ENCODE peak calls at places on chromosomes 4 and X, in seven cellular contexts. C is GM12878, Y is SK-N-SH, B is GM12891, T is K562, M is H1, G is HepG2. D is an unnamed sample.

GRCh38 chrX:149699761-149700160 is 12.1 kb upstream of the MAGEA11 start:
- DNase-seq in C (no peak), Y (no peak), B (no peak), T (no peak), M (no peak), G (no peak), D (no peak)

GRCh38 chr4:6908397-6909112 is 1.1 kb upstream of the TBC1D14 start:
- DNase-seq in C (no peak), Y (peak; percentile 58), B (no peak), T (no peak), M (no peak), G (no peak), D (no peak)

GRCh38 chr4:141352775-141353544 is 132.3 kb downstream of the ZNF330 start:
- DNase-seq in C (no peak), Y (no peak), B (no peak), T (no peak), M (no peak), G (no peak), D (no peak)

GRCh38 chr4:16505726-16506125 is 279.5 kb upstream of the TAPT1 start:
- DNase-seq in C (no peak), Y (peak; percentile 9), B (no peak), T (no peak), M (peak; percentile 55), G (no peak), D (no peak)

GRCh38 chrX:75067931-75068330 is 88.2 kb downstream of the ABCB7 start:
- DNase-seq in C (no peak), Y (no peak), B (no peak), T (no peak), M (no peak), G (no peak), D (no peak)

GRCh38 chr4:25767877-25768475 is 94.8 kb downstream of the SEL1L3 start:
- DNase-seq in C (no peak), Y (peak; percentile 73), B (peak; percentile 24), T (peak; percentile 48), M (no peak), G (peak; percentile 62), D (no peak)

GRCh38 chr4:181854142-181854541 is 389.1 kb upstream of the TENM3 start:
- DNase-seq in C (no peak), Y (peak; percentile 39), B (no peak), T (no peak), M (no peak), G (no peak), D (no peak)

GRCh38 chr4:149885896-149886295 is 70.3 kb upstream of the IQCM start:
- DNase-seq in C (no peak), Y (no peak), B (no peak), T (no peak), M (no peak), G (no peak), D (no peak)

GRCh38 chr4:136725286-136726081 is 806.8 kb downstream of the PCDH18 start:
- DNase-seq in C (no peak), Y (no peak), B (no peak), T (no peak), M (no peak), G (no peak), D (no peak)

GRCh38 chr4:168174308-168174707 is 82.0 kb downstream of the ANXA10 start:
- DNase-seq in C (no peak), Y (no peak), B (no peak), T (no peak), M (no peak), G (no peak), D (no peak)

GRCh38 chr4:116202524-116202923 is 882.9 kb downstream of the TRAM1L1 start:
- DNase-seq in C (no peak), Y (no peak), B (no peak), T (no peak), M (no peak), G (no peak), D (no peak)

GRCh38 chr4:173794662-173795061 is 264.6 kb upstream of the HAND2 start:
- DNase-seq in C (no peak), Y (no peak), B (no peak), T (no peak), M (no peak), G (no peak), D (no peak)
- TF ChIP-seq TAF1 in C (no peak), Y (no peak), B (no peak), T (no peak), M (no peak), G (no peak), D (no peak)

DNA sequence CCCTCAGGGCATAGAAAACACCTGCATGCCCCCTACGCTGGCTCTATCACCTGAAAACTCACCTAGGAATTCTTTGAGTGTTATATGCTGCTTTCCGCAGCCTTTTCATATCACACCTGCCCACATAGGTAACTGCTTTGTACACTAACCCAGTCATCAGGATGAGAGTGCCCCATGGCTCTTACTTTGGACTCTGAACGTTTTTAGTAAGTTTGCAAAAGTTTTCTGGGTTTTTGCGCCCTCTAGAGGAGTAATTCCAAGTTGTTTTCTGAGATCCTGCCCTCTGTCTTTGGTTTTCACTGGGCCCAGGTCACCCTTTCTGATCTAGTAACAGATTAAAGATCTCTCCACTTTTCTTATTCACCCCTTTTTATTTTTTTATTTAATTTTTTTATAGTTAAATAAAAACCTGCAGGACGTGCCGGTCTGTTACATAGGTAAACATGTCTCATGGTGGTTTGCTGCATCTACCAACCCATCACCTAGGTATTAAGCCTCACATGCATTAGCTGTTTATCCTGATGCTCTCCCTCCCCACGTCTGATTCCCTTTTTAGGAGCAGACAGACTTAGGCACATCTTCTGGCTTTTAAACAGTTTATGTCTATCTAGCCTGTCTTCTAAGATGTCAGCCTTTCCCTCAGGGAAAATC is 139.2 kb downstream of the NWD2 start:
- DNase-seq in C (no peak), Y (peak; percentile 9), B (no peak), T (peak; percentile 43), M (peak; percentile 52), G (peak; percentile 30), D (no peak)
- TF ChIP-seq TAF1 in C (no peak), Y (no peak), B (no peak), T (no peak), M (no peak), G (no peak), D (no peak)

GRCh38 chrX:40169193-40170086 is 71.7 kb upstream of the BCOR start:
- DNase-seq in C (no peak), Y (peak; percentile 83), B (no peak), T (peak; percentile 58), M (peak; percentile 73), G (peak; percentile 70), D (no peak)
- TF ChIP-seq TAF1 in C (no peak), Y (no peak), B (no peak), T (peak; percentile 21), M (peak; percentile 11), G (no peak), D (peak; percentile 9)

GRCh38 chr4:101020956-101021355 is 326.4 kb downstream of the PPP3CA start:
- DNase-seq in C (peak; percentile 53), Y (no peak), B (no peak), T (no peak), M (no peak), G (no peak), D (no peak)

GRCh38 chr4:101019313-101019712 is 328.0 kb downstream of the PPP3CA start:
- DNase-seq in C (peak; percentile 12), Y (no peak), B (no peak), T (no peak), M (no peak), G (no peak), D (no peak)

GRCh38 chr4:101018836-101019235 is 328.5 kb downstream of the PPP3CA start:
- DNase-seq in C (peak; percentile 90), Y (no peak), B (no peak), T (no peak), M (no peak), G (no peak), D (peak; percentile 17)

GRCh38 chr4:101022151-101023024 is 324.9 kb downstream of the PPP3CA start:
- DNase-seq in C (no peak), Y (no peak), B (no peak), T (no peak), M (no peak), G (no peak), D (no peak)

DNA sequence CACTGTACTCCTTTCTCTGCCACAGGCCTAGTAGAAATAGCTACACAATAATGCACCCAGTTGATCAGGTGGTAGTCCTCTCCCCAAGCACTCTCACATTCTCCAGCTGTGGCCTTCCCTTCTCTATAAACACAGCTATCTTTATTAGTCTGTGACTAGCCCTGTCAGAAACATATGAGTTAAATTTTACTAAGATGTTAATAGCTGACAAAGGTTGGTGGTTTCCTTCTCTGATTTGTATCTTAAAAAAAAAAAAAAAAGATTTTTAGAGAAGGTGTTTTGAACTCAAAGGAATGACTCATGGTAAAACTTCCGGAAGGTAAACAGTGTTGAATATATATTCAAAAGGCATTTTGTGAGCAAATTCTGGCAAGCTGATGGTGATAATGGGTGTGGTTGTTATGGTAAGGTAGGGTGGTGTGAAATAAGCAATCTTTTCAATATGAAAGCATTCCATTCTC is 327.4 kb downstream of the PPP3CA start:
- DNase-seq in C (peak; percentile 45), Y (no peak), B (no peak), T (no peak), M (no peak), G (peak; percentile 25), D (no peak)
- TF ChIP-seq TAF1 in C (no peak), Y (no peak), B (no peak), T (no peak), M (no peak), G (no peak), D (no peak)

GRCh38 chr4:85005865-85006377 is 39.4 kb upstream of the WDFY3 start:
- DNase-seq in C (no peak), Y (no peak), B (no peak), T (no peak), M (no peak), G (no peak), D (no peak)
- TF ChIP-seq TAF1 in C (no peak), Y (no peak), B (no peak), T (no peak), M (no peak), G (no peak), D (no peak)

GRCh38 chrX:23185951-23186350 is 148.7 kb upstream of the PTCHD1 start:
- DNase-seq in C (no peak), Y (no peak), B (no peak), T (no peak), M (no peak), G (no peak), D (no peak)

DNA sequence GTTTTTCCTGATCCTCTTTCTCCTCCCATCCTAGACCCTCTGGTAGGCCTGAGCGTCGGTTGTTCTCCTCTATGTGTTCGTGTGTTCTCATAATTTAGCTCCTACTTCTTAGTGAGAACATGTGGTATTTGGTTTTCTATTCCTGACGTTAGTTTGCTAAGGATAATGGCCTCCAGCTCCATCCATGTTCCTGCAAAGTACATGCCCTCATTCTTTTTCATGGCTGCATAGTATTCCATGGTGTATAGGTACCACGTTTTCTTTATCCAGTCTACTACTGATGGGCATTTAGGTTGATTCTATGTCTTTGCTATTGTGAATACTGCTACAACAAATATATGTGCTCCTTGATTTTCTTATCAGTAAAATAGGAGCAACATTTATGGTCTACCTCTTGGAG is 146.8 kb upstream of the PTCHD1 start:
- DNase-seq in C (no peak), Y (no peak), B (no peak), T (no peak), M (no peak), G (no peak), D (no peak)
- TF ChIP-seq TAF1 in C (no peak), Y (no peak), B (no peak), T (no peak), M (no peak), G (no peak), D (no peak)